ENCODE peak calls at places on chromosome X, in seven cellular contexts. T is suprapubic skin, S is uterus, A is sigmoid colon, Y is breast epithelium, L is mucosa of descending colon, P is WTC11. G is an unnamed sample.

GRCh38 chrX:130672214-130672613 is 230.8 kb downstream of the ENOX2 start:
- DNase-seq in A (no peak), P (no peak), S (no peak), L (no peak), Y (no peak), T (no peak), G (no peak)

GRCh38 chrX:1140236-1140681 is 72.2 kb downstream of the CRLF2 start:
- DNase-seq in Y (peak), P (no peak), T (peak), L (no peak), S (no peak), A (peak), G (no peak)

GRCh38 chrX:109294097-109294815 is 187.6 kb downstream of the GUCY2F start:
- DNase-seq in S (no peak), T (no peak), P (no peak), Y (no peak), L (no peak), A (no peak), G (no peak)

GRCh38 chrX:134377537-134377936 is 82.4 kb upstream of the HPRT1 start:
- DNase-seq in P (no peak), T (no peak), Y (no peak), A (no peak), L (no peak), S (no peak), G (no peak)

GRCh38 chrX:69386681-69387080 is 117.4 kb upstream of the NALF2 start:
- DNase-seq in L (no peak), Y (no peak), A (no peak), T (no peak), P (no peak), S (no peak), G (no peak)

GRCh38 chrX:46582325-46582724 is 8.8 kb downstream of the CHST7 start:
- DNase-seq in T (no peak), S (no peak), L (no peak), Y (no peak), A (no peak), P (no peak), G (no peak)

GRCh38 chrX:129979207-129979920 is 3.1 kb upstream of the BCORL1 start:
- DNase-seq in P (no peak), T (peak), L (peak), Y (no peak), A (peak), S (peak), G (no peak)

GRCh38 chrX:5957506-5957905 is 271.2 kb downstream of the NLGN4X start:
- DNase-seq in S (no peak), L (no peak), P (no peak), A (no peak), Y (no peak), T (no peak), G (no peak)

GRCh38 chrX:134294548-134294947 is 57.6 kb downstream of the CCDC160 start:
- DNase-seq in A (no peak), S (no peak), Y (no peak), P (no peak), L (no peak), T (no peak), G (no peak)

GRCh38 chrX:68822641-68823410 is 6.0 kb upstream of the EFNB1 start:
- DNase-seq in A (no peak), T (no peak), Y (no peak), L (peak), S (peak), P (no peak), G (peak)

GRCh38 chrX:39310925-39311324 is 509.7 kb downstream of the MID1IP1 start:
- DNase-seq in T (no peak), S (no peak), L (no peak), P (no peak), A (no peak), Y (no peak), G (no peak)

GRCh38 chrX:80014141-80014940 is at the start of gene TBX22:
- DNase-seq in S (no peak), Y (no peak), P (peak), L (no peak), A (no peak), T (no peak), G (no peak)

GRCh38 chrX:105636667-105637066 is 185.7 kb upstream of the NRK start:
- DNase-seq in P (peak), Y (no peak), S (no peak), T (no peak), L (no peak), A (no peak), G (no peak)

GRCh38 chrX:106957856-106958255 is 37.7 kb downstream of the CLDN2 start:
- DNase-seq in S (no peak), Y (no peak), A (no peak), L (no peak), T (no peak), P (no peak), G (no peak)

GRCh38 chrX:552496-552895 is 78.1 kb upstream of the SHOX start:
- DNase-seq in P (no peak), T (no peak), Y (no peak), S (no peak), A (no peak), L (no peak), G (no peak)

GRCh38 chrX:264634-265455 is 16.3 kb upstream of the PLCXD1 start:
- DNase-seq in L (peak), A (peak), P (peak), Y (no peak), S (no peak), T (no peak), G (no peak)

GRCh38 chrX:101642086-101642485 is 17.6 kb downstream of the ARMCX2 start:
- DNase-seq in T (no peak), P (no peak), A (no peak), L (no peak), S (no peak), Y (no peak), G (no peak)

GRCh38 chrX:653316-653715 is 22.7 kb downstream of the SHOX start:
- DNase-seq in S (no peak), T (no peak), Y (no peak), L (no peak), A (no peak), P (no peak), G (no peak)

GRCh38 chrX:136619889-136620505 is 28.0 kb upstream of the CD40LG start:
- DNase-seq in S (no peak), T (no peak), Y (no peak), P (no peak), A (no peak), L (no peak), G (no peak)

GRCh38 chrX:101417981-101418841 is 10.2 kb downstream of the HNRNPH2 start:
- DNase-seq in A (peak), P (peak), S (peak), Y (peak), L (peak), T (peak), G (peak)

GRCh38 chrX:54529559-54530357 is at the start of gene GNL3L:
- DNase-seq in T (peak), Y (peak), L (peak), S (peak), A (peak), P (peak), G (peak)

GRCh38 chrX:38871129-38872029 is 70.1 kb downstream of the MID1IP1 start:
- DNase-seq in S (no peak), P (peak), T (no peak), Y (no peak), A (no peak), L (no peak), G (no peak)

GRCh38 chrX:140672840-140673731 is 36.5 kb upstream of the LINC00632 start:
- DNase-seq in P (no peak), T (no peak), L (no peak), S (no peak), A (no peak), Y (no peak), G (no peak)

GRCh38 chrX:25427873-25428555 is 412.2 kb upstream of the ARX start:
- DNase-seq in T (no peak), S (no peak), P (peak), A (no peak), Y (no peak), L (peak), G (no peak)

GRCh38 chrX:16445166-16445752 is 204.7 kb upstream of the S100G start:
- DNase-seq in S (no peak), P (peak), A (no peak), L (no peak), T (no peak), Y (no peak), G (peak)

GRCh38 chrX:119625843-119626242 is 19.6 kb upstream of the NKRF start:
- DNase-seq in A (no peak), T (no peak), P (no peak), L (no peak), Y (no peak), S (no peak), G (no peak)

GRCh38 chrX:66028936-66029335 is 10.9 kb downstream of the VSIG4 start:
- DNase-seq in P (no peak), T (no peak), L (no peak), Y (no peak), S (no peak), A (no peak), G (no peak)

GRCh38 chrX:1529328-1529727 is 7.7 kb downstream of the P2RY8 start:
- DNase-seq in S (no peak), L (no peak), A (no peak), T (peak), P (no peak), Y (no peak), G (no peak)

GRCh38 chrX:14641681-14642655 is 112.6 kb downstream of the GLRA2 start:
- DNase-seq in S (no peak), Y (no peak), P (no peak), A (no peak), L (no peak), T (no peak), G (no peak)

GRCh38 chrX:136250191-136251041 is 784 bp downstream of the MAP7D3 start:
- DNase-seq in P (no peak), A (no peak), L (no peak), S (no peak), Y (no peak), T (no peak), G (no peak)

GRCh38 chrX:68895339-68896250 is 66.8 kb downstream of the EFNB1 start:
- DNase-seq in L (peak), P (no peak), A (peak), Y (peak), T (no peak), S (peak), G (no peak)

GRCh38 chrX:48802089-48802812 is 384 bp downstream of the HDAC6 start:
- DNase-seq in Y (peak), S (peak), T (peak), P (peak), A (peak), L (peak), G (peak)

GRCh38 chrX:129249563-129249962 is 273.7 kb downstream of the SMARCA1 start:
- DNase-seq in L (no peak), Y (no peak), T (no peak), A (no peak), P (no peak), S (no peak), G (no peak)

GRCh38 chrX:155747520-155747919 is 133.6 kb upstream of the VAMP7 start:
- DNase-seq in S (peak), P (no peak), Y (no peak), A (no peak), T (no peak), L (peak), G (no peak)

GRCh38 chrX:134706138-134706537 is 47.9 kb upstream of the PLAC1 start:
- DNase-seq in S (no peak), T (no peak), Y (no peak), P (no peak), L (no peak), A (no peak), G (no peak)

GRCh38 chrX:104864296-104864695 is 298.3 kb downstream of the IL1RAPL2 start:
- DNase-seq in A (no peak), Y (no peak), P (no peak), L (no peak), T (no peak), S (no peak), G (no peak)

GRCh38 chrX:98755912-98756311 is 1654.2 kb downstream of the PCDH19 start:
- DNase-seq in L (no peak), T (no peak), Y (no peak), P (no peak), S (no peak), A (no peak), G (no peak)

GRCh38 chrX:150087612-150088011 is 149.3 kb upstream of the EOLA2 start:
- DNase-seq in S (no peak), P (no peak), T (no peak), L (no peak), Y (no peak), A (no peak), G (no peak)

GRCh38 chrX:42524374-42524773 is 253.6 kb downstream of the PPP1R2C start:
- DNase-seq in P (no peak), S (no peak), T (no peak), A (no peak), Y (no peak), L (no peak), G (no peak)

GRCh38 chrX:42515939-42516338 is 262.0 kb downstream of the PPP1R2C start:
- DNase-seq in Y (no peak), A (no peak), T (no peak), L (no peak), P (no peak), S (no peak), G (no peak)

GRCh38 chrX:42519666-42520231 is 258.2 kb downstream of the PPP1R2C start:
- DNase-seq in Y (no peak), L (no peak), P (no peak), T (no peak), A (no peak), S (no peak), G (no peak)
- TF ChIP-seq CTCF in Y (no peak), L (no peak), P (no peak), T (no peak), A (no peak), S (no peak), G (peak)

GRCh38 chrX:10087391-10087790 is 69.4 kb upstream of the CLCN4 start:
- DNase-seq in Y (no peak), L (no peak), P (no peak), S (no peak), A (no peak), T (no peak), G (no peak)

GRCh38 chrX:10086683-10087082 is 70.1 kb upstream of the CLCN4 start:
- DNase-seq in P (no peak), S (no peak), L (no peak), Y (no peak), T (no peak), A (peak), G (no peak)

GRCh38 chrX:10085223-10085622 is 71.6 kb upstream of the CLCN4 start:
- DNase-seq in P (no peak), S (no peak), A (no peak), L (no peak), T (no peak), Y (no peak), G (no peak)

GRCh38 chrX:10079155-10079711 is 77.5 kb upstream of the CLCN4 start:
- DNase-seq in S (no peak), L (no peak), T (no peak), Y (no peak), P (no peak), A (peak), G (no peak)

DNA sequence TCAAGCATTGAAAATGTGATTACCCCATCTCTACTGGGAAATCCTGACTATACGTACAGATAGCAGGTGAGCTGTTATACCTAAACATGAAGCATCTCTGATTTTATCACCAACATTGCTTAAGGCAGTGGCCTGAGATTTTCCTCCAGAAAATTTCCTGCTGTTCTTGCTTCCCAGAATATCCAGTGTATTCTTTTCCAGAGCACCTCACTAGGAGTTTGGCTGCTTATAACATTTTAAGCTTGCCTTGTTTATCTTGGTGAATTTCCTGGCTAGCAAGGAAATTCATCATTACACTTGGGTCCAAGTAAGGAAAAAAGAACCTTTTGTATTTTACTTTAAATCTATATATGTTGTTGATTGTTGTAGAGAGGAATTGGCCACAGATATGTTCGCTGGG is 73.0 kb upstream of the CLCN4 start:
- DNase-seq in A (no peak), T (no peak), Y (no peak), L (no peak), P (no peak), S (no peak), G (no peak)
- TF ChIP-seq CTCF in A (no peak), T (no peak), Y (no peak), L (no peak), P (no peak), S (no peak), G (no peak)

GRCh38 chrX:18769812-18770573 is 62.5 kb downstream of the PPEF1 start:
- DNase-seq in L (no peak), Y (no peak), T (no peak), S (no peak), P (no peak), A (no peak), G (no peak)
- TF ChIP-seq CTCF in L (no peak), Y (no peak), T (no peak), S (no peak), P (no peak), A (no peak), G (peak)

GRCh38 chrX:22666441-22666840 is 333.3 kb upstream of the DDX53 start:
- DNase-seq in Y (no peak), A (no peak), S (no peak), P (peak), L (no peak), T (no peak), G (no peak)
- TF ChIP-seq CTCF in Y (no peak), A (no peak), S (no peak), P (no peak), L (no peak), T (no peak), G (peak)

GRCh38 chrX:153968754-153969124 is 2.9 kb downstream of the HCFC1 start:
- DNase-seq in Y (no peak), A (peak), L (no peak), T (peak), S (no peak), P (no peak), G (no peak)
- TF ChIP-seq CTCF in Y (no peak), A (no peak), L (no peak), T (no peak), S (no peak), P (no peak), G (no peak)

DNA sequence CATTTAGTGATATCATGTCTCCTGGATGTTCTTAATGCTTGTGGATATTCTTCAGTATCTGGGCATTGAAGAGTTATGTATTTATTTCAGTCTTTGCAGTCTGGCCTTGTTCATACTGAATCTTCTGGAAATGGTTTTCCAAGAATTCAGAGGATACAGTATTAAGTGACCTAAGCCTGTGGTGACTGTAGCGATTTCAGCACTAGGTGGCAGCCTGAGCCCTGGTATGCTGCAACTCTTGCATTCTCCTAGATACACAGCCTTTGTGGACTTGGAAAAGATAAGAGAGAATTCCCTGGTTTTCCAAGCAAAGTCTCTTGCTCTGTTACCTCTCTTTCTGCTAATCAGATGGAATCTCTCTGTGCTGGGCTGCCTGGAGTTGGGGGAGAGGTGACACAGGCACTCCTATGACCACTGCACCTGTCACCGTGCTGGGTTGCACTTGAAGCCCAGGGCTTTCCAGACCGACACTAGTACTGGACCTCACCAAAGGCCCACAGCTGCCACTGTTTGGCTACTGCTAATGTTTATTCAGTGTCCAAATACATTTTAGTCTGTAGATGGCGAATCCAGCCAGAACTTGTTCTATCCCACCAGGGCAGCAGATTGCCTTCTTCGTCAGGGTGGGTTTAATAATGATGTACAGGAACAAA is 19.3 kb upstream of the SPIN2A start:
- DNase-seq in L (no peak), T (no peak), S (no peak), Y (no peak), P (peak), A (no peak), G (no peak)
- TF ChIP-seq CTCF in L (no peak), T (no peak), S (no peak), Y (no peak), P (no peak), A (no peak), G (peak)

G was measured in neural crest cell.